ENCODE peak calls at places on chromosomes 1 and 21, in seven cellular contexts. Y is SK-N-SH, H is HCT116, N is H1, W is A549, C is HepG2, X is K562. E is an unnamed sample.

GRCh38 chr1:89125571-89126233 is at the start of gene GBP2:
- DNase-seq in H (no peak), X (peak), W (peak), C (peak), Y (no peak), N (no peak), E (peak)

GRCh38 chr1:170032531-170033295 is 41.8 kb downstream of the KIFAP3 start:
- DNase-seq in X (no peak), C (no peak), H (no peak), N (no peak), W (no peak), Y (no peak), E (peak)

GRCh38 chr21:46173573-46173972 is 10.7 kb downstream of the SPATC1L start:
- DNase-seq in W (no peak), N (no peak), H (no peak), C (no peak), X (no peak), Y (no peak), E (no peak)

GRCh38 chr1:221871056-221871455 is 129.2 kb upstream of the DUSP10 start:
- DNase-seq in N (no peak), X (no peak), Y (no peak), H (no peak), C (no peak), W (no peak), E (no peak)

GRCh38 chr1:219402925-219403324 is 210.0 kb downstream of the ZC3H11B start:
- DNase-seq in C (no peak), W (no peak), Y (no peak), X (no peak), H (no peak), N (no peak), E (no peak)

GRCh38 chr1:53557830-53558784 is 98.9 kb downstream of the DMRTB1 start:
- DNase-seq in C (no peak), X (no peak), N (no peak), W (no peak), H (no peak), Y (peak), E (no peak)

GRCh38 chr1:150121236-150121862 is 28.4 kb upstream of the PLEKHO1 start:
- DNase-seq in Y (no peak), X (no peak), C (no peak), N (no peak), H (no peak), W (no peak), E (peak)

GRCh38 chr1:186442651-186443114 is 18.2 kb downstream of the PDC start:
- DNase-seq in H (no peak), N (no peak), Y (no peak), W (peak), X (no peak), C (no peak), E (peak)

DNA sequence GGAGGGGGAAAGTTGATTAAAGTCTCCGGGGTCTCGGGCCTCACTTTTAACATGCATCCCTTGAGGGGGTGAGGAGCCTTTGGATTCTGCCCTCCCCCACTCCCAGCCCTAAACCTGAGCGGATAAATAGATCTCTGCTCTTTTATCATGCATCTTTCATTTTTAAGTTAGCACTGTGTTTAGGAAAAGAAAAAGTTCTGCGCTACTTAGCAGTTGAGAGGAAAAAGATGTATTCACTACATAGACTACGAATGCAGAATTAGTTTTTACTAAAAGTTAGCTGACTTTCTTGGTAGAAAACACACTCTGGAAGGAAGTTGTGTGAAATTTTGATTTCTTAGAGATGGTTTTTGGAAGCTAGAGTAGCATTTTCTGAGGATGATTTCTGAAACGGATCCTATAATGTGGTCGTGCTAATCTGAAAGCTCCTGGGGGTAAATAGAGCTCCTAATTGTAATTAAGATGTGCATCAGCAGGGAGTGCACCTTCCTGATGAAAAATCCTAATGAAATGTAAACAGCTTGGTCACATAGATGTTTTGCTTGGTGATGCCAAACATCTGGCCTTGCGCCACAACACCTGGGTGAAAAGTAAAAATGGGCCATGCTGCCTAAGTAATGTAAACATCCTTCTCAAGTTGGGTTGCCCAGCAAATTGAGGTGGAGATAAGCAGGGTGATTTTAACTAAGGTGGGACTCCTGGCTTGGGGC is 1.8 kb downstream of the ROR1 start:
- DNase-seq in W (no peak), Y (peak), C (no peak), H (no peak), X (no peak), N (no peak), E (peak)
- TF ChIP-seq RAD21 in W (no peak), Y (peak), C (no peak), H (no peak), X (no peak), N (no peak), E (no peak)

DNA sequence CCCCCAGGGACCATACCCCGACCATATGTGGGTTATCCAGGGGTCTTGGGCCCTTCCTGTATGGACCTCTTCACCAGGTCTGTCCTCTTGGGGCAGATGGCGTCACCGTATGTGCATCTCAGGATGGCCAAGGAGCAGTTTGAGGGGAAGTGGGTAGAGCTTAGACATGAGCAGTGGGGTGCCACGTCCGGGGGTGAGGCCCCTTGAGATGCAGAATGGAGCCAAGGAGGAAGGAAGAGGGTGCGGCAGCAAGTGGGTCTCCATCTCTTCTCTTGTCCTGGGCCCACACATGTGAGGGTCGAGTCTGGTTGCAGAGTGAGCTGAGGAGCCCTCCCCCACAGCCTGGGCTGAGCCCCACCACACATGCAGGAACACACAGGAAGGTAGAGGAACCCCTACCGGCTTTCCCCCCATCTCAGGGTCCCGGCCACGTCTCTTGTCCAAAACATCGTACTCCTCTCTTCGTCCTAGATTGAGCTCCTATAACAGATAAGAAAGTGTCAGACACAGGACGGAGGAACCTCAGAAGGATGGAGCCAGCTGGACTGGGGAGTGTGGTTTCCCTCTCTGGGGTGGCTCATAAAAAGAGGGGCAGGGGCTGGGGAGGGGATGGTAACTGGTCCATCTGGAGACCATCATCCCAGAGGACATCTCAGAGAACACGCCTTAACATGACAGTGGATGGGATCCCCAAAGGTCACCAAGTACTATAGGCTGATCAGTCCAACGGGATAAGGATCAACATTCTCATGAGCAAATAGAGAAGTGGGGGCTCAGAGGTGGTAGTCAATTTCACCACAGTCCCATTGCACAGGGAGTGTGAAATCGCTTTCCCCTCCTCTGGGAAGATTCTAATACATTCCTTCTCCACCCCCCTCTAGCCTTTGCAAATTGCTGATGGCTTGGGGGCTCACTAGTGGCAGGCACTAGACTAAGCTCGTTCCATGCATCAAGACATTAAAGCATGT is 79.9 kb downstream of the CD247 start:
- DNase-seq in X (peak), W (no peak), N (peak), H (no peak), C (no peak), Y (no peak), E (no peak)
- H3K4me3 ChIP-seq in X (no peak), W (peak), N (no peak), H (no peak), C (peak), Y (no peak), E (no peak)

GRCh38 chr21:31335957-31336738 is 7.9 kb downstream of the TIAM1 start:
- DNase-seq in W (no peak), N (no peak), X (no peak), H (no peak), Y (no peak), C (no peak), E (peak)
- TF ChIP-seq RAD21 in W (no peak), N (no peak), X (no peak), H (no peak), Y (no peak), C (no peak), E (no peak)

DNA sequence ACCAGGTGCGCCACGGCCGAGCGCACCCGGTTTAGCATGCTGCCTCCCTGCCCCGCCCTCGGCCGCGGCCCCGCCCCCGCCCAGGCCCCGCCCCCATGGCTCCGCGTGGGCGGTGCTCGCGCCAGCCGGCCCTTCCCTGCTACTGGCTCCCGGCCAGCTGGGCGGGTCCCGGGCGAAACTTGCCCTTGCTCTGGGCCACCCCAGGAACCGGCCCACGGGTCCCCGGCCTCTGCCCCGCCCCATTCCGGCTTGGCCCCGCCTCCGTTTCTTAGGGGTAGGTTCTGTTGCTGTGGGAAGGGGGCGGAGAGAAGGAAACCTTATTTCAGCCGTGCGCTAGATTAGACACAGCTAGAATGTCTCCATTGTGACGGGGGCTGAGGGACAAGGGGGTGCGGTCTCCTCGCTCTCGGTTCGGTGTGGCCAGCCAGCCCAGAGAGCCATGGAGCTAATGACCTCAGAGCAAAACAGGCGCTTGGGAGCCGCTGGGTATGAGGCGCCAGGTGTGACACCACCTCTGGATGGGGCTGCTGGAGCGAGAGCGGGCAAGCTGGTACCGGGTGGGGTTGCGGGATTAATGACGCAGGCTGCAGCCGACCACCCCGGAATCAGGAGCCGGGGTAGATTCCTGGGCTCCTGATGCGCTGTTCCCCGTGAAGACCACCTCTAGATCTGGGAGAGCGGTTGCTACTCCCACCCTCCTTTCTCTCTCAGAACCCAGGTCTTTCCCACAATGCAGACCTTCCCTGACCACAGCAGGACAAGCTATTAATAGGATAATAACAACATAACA is at the start of gene PPM1J:
- DNase-seq in X (peak), N (peak), H (peak), Y (peak), W (peak), C (peak), E (peak)
- H3K4me3 ChIP-seq in X (peak), N (peak), H (peak), Y (peak), W (peak), C (peak), E (peak)

GRCh38 chr1:113813218-113813617 is 942 bp upstream of the RSBN1 start:
- DNase-seq in N (no peak), X (no peak), Y (no peak), C (no peak), H (no peak), W (no peak), E (no peak)
- TF ChIP-seq RAD21 in N (no peak), X (no peak), Y (no peak), C (no peak), H (no peak), W (no peak), E (no peak)